ENCODE peak calls at places on chromosome X, in five cellular contexts. L is activated T-cell treated with anti-CD3 and anti-CD28 coated beads, Interleukin-2, amount 50 U/mL, for 4 hours; G is fibroblast of the conjunctiva; U is T1000; R is fibroblast of villous mesenchyme. F is an unnamed sample.

GRCh38 chrX:70038951-70039350 is 10.8 kb downstream of the AWAT2 start:
- DNase-seq in U (no peak), L (no peak), G (no peak), R (no peak), F (no peak)

GRCh38 chrX:49858341-49858740 is 20.9 kb upstream of the USP27X start:
- DNase-seq in R (no peak), L (no peak), G (no peak), U (no peak), F (no peak)

GRCh38 chrX:42678133-42678532 is 99.8 kb downstream of the PPP1R2C start:
- DNase-seq in G (no peak), U (no peak), R (peak; percentile 39), L (no peak), F (no peak)

GRCh38 chrX:120604359-120604782 is 470 bp downstream of the MCTS1 start:
- DNase-seq in R (peak; percentile 68), U (no peak), L (peak; percentile 5), G (peak; percentile 12), F (no peak)

GRCh38 chrX:10548681-10549080 is 71.7 kb downstream of the MID1 start:
- DNase-seq in G (no peak), U (no peak), L (no peak), R (no peak), F (no peak)

GRCh38 chrX:14291626-14292025 is 237.7 kb upstream of the GLRA2 start:
- DNase-seq in U (no peak), L (no peak), G (no peak), R (no peak), F (no peak)

GRCh38 chrX:20218809-20219505 is 47.8 kb downstream of the RPS6KA3 start:
- DNase-seq in G (no peak), U (no peak), L (no peak), R (peak; percentile 37), F (no peak)

GRCh38 chrX:65528705-65529340 is 5.8 kb downstream of the LAS1L start:
- DNase-seq in G (no peak), R (peak; percentile 28), L (peak; percentile 63), U (peak; percentile 37), F (no peak)

F was measured in natural killer cell treated with Interleukin-12 subunit alpha and Interleukin-12 subunit beta and Interleukin-15 and Interleukin-18, amount 100 ng/mL, for 72 hours.